ENCODE peak calls at places on chromosomes 6 and 20, in six cellular contexts. B is CD4-positive, alpha-beta memory T cell; C is left ventricle myocardium inferior; M is thoracic aorta; L is spleen; F is mammary epithelial cell. S is an unnamed sample. For H3K27me3, the result is how much of the 10 kb centered on the place peaks cover.

GRCh38 chr6:7894272-7895124 is 16.1 kb downstream of the TXNDC5 start:
- DNase-seq in B (no peak), C (no peak), M (no peak), L (peak), F (no peak), S (no peak)

GRCh38 chr6:56708810-56709597 is 66.3 kb upstream of the DST start:
- DNase-seq in B (no peak), C (no peak), M (no peak), L (no peak), F (peak), S (no peak)

GRCh38 chr20:2276015-2276414 is 19.8 kb upstream of the TGM3 start:
- DNase-seq in B (no peak), C (no peak), M (no peak), L (no peak), F (no peak), S (no peak)

GRCh38 chr6:37557645-37558114 is 58.0 kb upstream of the CCDC167 start:
- DNase-seq in B (no peak), C (no peak), M (no peak), L (no peak), F (peak), S (no peak)

GRCh38 chr6:108655840-108656650 is 95.3 kb downstream of the FOXO3 start:
- DNase-seq in B (no peak), C (no peak), M (no peak), L (no peak), F (no peak), S (no peak)

GRCh38 chr6:84774174-84775158 is 10.1 kb upstream of the TBX18 start:
- DNase-seq in B (no peak), C (peak), M (no peak), L (peak), F (peak), S (peak)

GRCh38 chr20:41643504-41643938 is 25.3 kb upstream of the CHD6 start:
- DNase-seq in B (no peak), C (no peak), M (no peak), L (no peak), F (peak), S (no peak)

GRCh38 chr20:48066256-48066655 is 281.0 kb upstream of the SULF2 start:
- DNase-seq in B (no peak), C (no peak), M (no peak), L (no peak), F (peak), S (no peak)

GRCh38 chr6:112298021-112298745 is 43.8 kb upstream of the LAMA4 start:
- DNase-seq in B (no peak), C (no peak), M (no peak), L (no peak), F (peak), S (no peak)

GRCh38 chr6:56335733-56336132 is 88.4 kb upstream of the COL21A1 start:
- DNase-seq in B (no peak), C (no peak), M (no peak), L (no peak), F (peak), S (no peak)

GRCh38 chr20:35991142-35991771 is 22.9 kb downstream of the CNBD2 start:
- DNase-seq in B (no peak), C (no peak), M (no peak), L (peak), F (no peak), S (no peak)

GRCh38 chr20:41218466-41218865 is 81.1 kb downstream of the PLCG1 start:
- DNase-seq in B (no peak), C (no peak), M (no peak), L (no peak), F (peak), S (no peak)

GRCh38 chr6:6772751-6773150 is 184.2 kb downstream of the LY86 start:
- DNase-seq in B (no peak), C (no peak), M (no peak), L (no peak), F (no peak), S (no peak)

GRCh38 chr6:35415065-35415880 is 36.9 kb upstream of the FANCE start:
- DNase-seq in B (peak), C (peak), M (peak), L (no peak), F (peak), S (peak)

GRCh38 chr20:20393770-20394169 is 25.9 kb downstream of the INSM1 start:
- DNase-seq in B (no peak), C (no peak), M (no peak), L (no peak), F (no peak), S (no peak)

GRCh38 chr20:38805958-38806854 is 709 bp downstream of the PPP1R16B start:
- DNase-seq in B (peak), C (peak), M (no peak), L (peak), F (no peak), S (no peak)

GRCh38 chr20:12056836-12057235 is 139.1 kb downstream of the BTBD3 start:
- DNase-seq in B (no peak), C (no peak), M (no peak), L (no peak), F (no peak), S (no peak)

GRCh38 chr6:157649311-157650260 is 173.5 kb upstream of the SNX9 start:
- DNase-seq in B (no peak), C (no peak), M (no peak), L (no peak), F (no peak), S (no peak)

GRCh38 chr6:158939255-158940170 is 60.5 kb downstream of the RSPH3 start:
- DNase-seq in B (no peak), C (no peak), M (no peak), L (peak), F (no peak), S (no peak)

GRCh38 chr20:47317127-47317895 is 39.2 kb downstream of the ZMYND8 start:
- DNase-seq in B (peak), C (peak), M (peak), L (peak), F (peak), S (peak)

GRCh38 chr6:111210074-111210729 is 122.9 kb downstream of the SLC16A10 start:
- DNase-seq in B (peak), C (no peak), M (no peak), L (no peak), F (peak), S (no peak)

GRCh38 chr6:16766043-16766521 is 4.8 kb upstream of the ATXN1 start:
- DNase-seq in B (no peak), C (no peak), M (no peak), L (no peak), F (peak), S (no peak)

GRCh38 chr6:68087399-68088133 is 547.5 kb upstream of the ADGRB3 start:
- DNase-seq in B (peak), C (no peak), M (no peak), L (no peak), F (no peak), S (no peak)

GRCh38 chr6:35911871-35912653 is 8.8 kb downstream of the SRPK1 start:
- DNase-seq in B (no peak), C (no peak), M (no peak), L (no peak), F (no peak), S (no peak)

GRCh38 chr6:147390909-147391536 is 117.5 kb upstream of the SAMD5 start:
- DNase-seq in B (no peak), C (no peak), M (no peak), L (no peak), F (no peak), S (no peak)

GRCh38 chr6:79233611-79234149 is 802 bp downstream of the HMGN3 start:
- DNase-seq in B (peak), C (peak), M (peak), L (peak), F (peak), S (peak)

GRCh38 chr20:22429175-22430153 is 154.9 kb downstream of the FOXA2 start:
- DNase-seq in B (no peak), C (no peak), M (no peak), L (no peak), F (no peak), S (no peak)

GRCh38 chr6:118800394-118801071 is 93.4 kb upstream of the ASF1A start:
- DNase-seq in B (peak), C (peak), M (peak), L (peak), F (peak), S (peak)

GRCh38 chr20:31551581-31552081 is 37.4 kb downstream of the HM13 start:
- DNase-seq in B (no peak), C (no peak), M (no peak), L (no peak), F (no peak), S (no peak)

GRCh38 chr6:31058128-31058894 is 48.0 kb downstream of the MUC22 start:
- DNase-seq in B (peak), C (no peak), M (no peak), L (no peak), F (peak), S (no peak)

GRCh38 chr6:15441215-15441868 is 195.5 kb downstream of the JARID2 start:
- DNase-seq in B (peak), C (no peak), M (peak), L (no peak), F (peak), S (no peak)

GRCh38 chr6:90790696-90791095 is 203.8 kb upstream of the MAP3K7 start:
- DNase-seq in B (no peak), C (no peak), M (no peak), L (no peak), F (peak), S (no peak)

GRCh38 chr6:135985471-135985870 is 134.0 kb downstream of the PDE7B start:
- DNase-seq in B (no peak), C (no peak), M (no peak), L (no peak), F (no peak), S (no peak)

GRCh38 chr6:137903933-137904821 is 37.1 kb downstream of the TNFAIP3 start:
- DNase-seq in B (no peak), C (no peak), M (no peak), L (no peak), F (peak), S (no peak)

GRCh38 chr6:139698526-139699182 is 324.2 kb upstream of the CITED2 start:
- DNase-seq in B (no peak), C (no peak), M (no peak), L (no peak), F (no peak), S (no peak)

DNA sequence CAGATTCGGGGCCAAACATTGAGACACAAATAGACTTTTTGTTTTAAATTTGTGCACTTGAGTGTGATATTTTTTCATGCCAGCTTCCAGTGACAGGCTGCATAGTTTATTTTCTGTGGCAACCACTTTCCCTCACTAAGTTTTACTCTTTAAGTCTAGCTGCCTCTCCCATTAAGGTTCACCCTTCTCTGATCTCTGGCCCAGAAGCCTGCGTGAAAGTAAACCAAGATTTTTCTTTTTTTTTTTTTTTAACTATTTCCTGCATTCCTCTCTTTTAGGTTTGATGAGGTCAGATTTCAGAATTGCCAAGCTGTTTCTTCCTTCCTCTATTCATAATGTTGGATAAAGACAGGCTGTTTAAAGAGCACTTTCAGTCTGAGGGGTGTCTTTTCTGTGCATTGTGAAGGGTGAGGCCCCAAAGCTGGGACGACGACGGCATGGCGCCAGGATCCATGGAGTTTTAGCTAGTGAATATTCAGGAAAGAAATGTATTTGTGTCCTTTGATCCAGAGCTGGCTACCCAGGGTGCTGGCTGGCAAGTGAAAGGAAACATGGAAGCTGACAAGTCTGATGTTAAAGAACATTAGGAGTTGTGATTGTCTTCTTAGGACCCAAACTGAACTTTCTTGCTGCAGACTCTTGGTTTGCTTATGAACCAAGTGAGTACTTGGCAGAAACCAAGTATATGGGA is 50.7 kb downstream of the DOK5 start:
- DNase-seq in B (no peak), C (no peak), M (no peak), L (no peak), F (no peak), S (no peak)
- H3K27me3 ChIP-seq in B (under half), C (under half), M (under half), L (under half), F (under half), S (under half)

GRCh38 chr20:54995021-54995420 is 519.6 kb downstream of the DOK5 start:
- DNase-seq in B (no peak), C (no peak), M (no peak), L (no peak), F (no peak), S (no peak)
- H3K27me3 ChIP-seq in B (under half), C (under half), M (under half), L (under half), F (under half), S (under half)

GRCh38 chr20:43433250-43433854 is 24.3 kb upstream of the SRSF6 start:
- DNase-seq in B (no peak), C (no peak), M (no peak), L (no peak), F (no peak), S (no peak)

GRCh38 chr20:43431120-43431519 is 26.6 kb upstream of the SRSF6 start:
- DNase-seq in B (no peak), C (no peak), M (no peak), L (no peak), F (no peak), S (no peak)

GRCh38 chr20:43430265-43430664 is 27.4 kb upstream of the SRSF6 start:
- DNase-seq in B (no peak), C (no peak), M (no peak), L (no peak), F (no peak), S (no peak)

GRCh38 chr20:43434565-43434964 is 23.1 kb upstream of the SRSF6 start:
- DNase-seq in B (no peak), C (no peak), M (no peak), L (peak), F (no peak), S (no peak)

GRCh38 chr20:43432498-43432897 is 25.2 kb upstream of the SRSF6 start:
- DNase-seq in B (no peak), C (no peak), M (no peak), L (no peak), F (no peak), S (no peak)
- H3K27me3 ChIP-seq in B (under half), C (half or more), M (under half), L (under half), F (under half), S (under half)

GRCh38 chr20:63044204-63044600 is 37.4 kb upstream of the BHLHE23 start:
- DNase-seq in B (no peak), C (no peak), M (no peak), L (peak), F (no peak), S (no peak)

GRCh38 chr20:63045401-63045800 is 38.6 kb upstream of the BHLHE23 start:
- DNase-seq in B (no peak), C (no peak), M (no peak), L (peak), F (no peak), S (peak)

GRCh38 chr20:63043348-63044203 is 36.8 kb upstream of the BHLHE23 start:
- DNase-seq in B (no peak), C (peak), M (no peak), L (peak), F (no peak), S (peak)

GRCh38 chr20:63045991-63046390 is 39.2 kb upstream of the BHLHE23 start:
- DNase-seq in B (no peak), C (no peak), M (no peak), L (peak), F (no peak), S (peak)

GRCh38 chr20:63044605-63045004 is 37.8 kb upstream of the BHLHE23 start:
- DNase-seq in B (no peak), C (no peak), M (no peak), L (peak), F (no peak), S (peak)
- H3K27me3 ChIP-seq in B (under half), C (half or more), M (under half), L (under half), F (under half), S (under half)